ENCODE peak calls at places on chromosomes 4 and X, in ten cellular contexts. I is adrenal gland; E is mesenchymal stem cell; D is neural progenitor cell; J is naive thymus-derived CD4-positive, alpha-beta T cell; B is pancreas; A is PC-3; C is ovary; P is IMR-90; H is CD8-positive, alpha-beta T cell. S is an unnamed sample.
A peak's percentile ranks its signal among the peaks of the same experiment; 100 is the strongest.

GRCh38 chr4:143511906-143512305 is 1.6 kb upstream of the SMARCA5 start:
- DNase-seq in I (no peak), E (no peak), D (no peak), J (no peak), B (no peak), A (no peak), C (no peak), P (no peak), H (no peak), S (no peak)

GRCh38 chr4:69154021-69154420 is 57.7 kb downstream of the UGT2B7 start:
- DNase-seq in I (no peak), E (no peak), D (no peak), J (no peak), B (no peak), A (no peak), C (no peak), P (no peak), H (no peak), S (no peak)

GRCh38 chr4:98584265-98584664 is 74.1 kb downstream of the TSPAN5 start:
- DNase-seq in I (no peak), E (no peak), D (no peak), J (no peak), B (no peak), A (peak; percentile 78), C (no peak), P (peak; percentile 58), H (no peak), S (no peak)

GRCh38 chr4:87555751-87556619 is 26.8 kb upstream of the SPARCL1 start:
- DNase-seq in I (peak; percentile 62), E (peak; percentile 60), D (no peak), J (no peak), B (no peak), A (peak; percentile 89), C (no peak), P (peak; percentile 58), H (no peak), S (peak; percentile 69)

GRCh38 chrX:151722241-151722846 is 6.5 kb downstream of the FATE1 start:
- DNase-seq in I (no peak), E (no peak), D (peak; percentile 72), J (no peak), B (peak; percentile 82), A (no peak), C (no peak), P (no peak), H (no peak), S (no peak)

GRCh38 chr4:140743194-140743931 is 12.8 kb downstream of the TBC1D9 start:
- DNase-seq in I (no peak), E (peak; percentile 47), D (peak; percentile 64), J (no peak), B (no peak), A (peak; percentile 35), C (no peak), P (peak; percentile 57), H (no peak), S (no peak)

GRCh38 chr4:172809319-172809718 is 359.3 kb upstream of the GALNT7 start:
- DNase-seq in I (no peak), E (no peak), D (peak; percentile 55), J (no peak), B (no peak), A (no peak), C (no peak), P (no peak), H (no peak), S (no peak)

GRCh38 chr4:55469979-55470378 is 74.2 kb downstream of the TMEM165 start:
- DNase-seq in I (no peak), E (no peak), D (no peak), J (no peak), B (no peak), A (peak; percentile 74), C (no peak), P (no peak), H (no peak), S (no peak)

DNA sequence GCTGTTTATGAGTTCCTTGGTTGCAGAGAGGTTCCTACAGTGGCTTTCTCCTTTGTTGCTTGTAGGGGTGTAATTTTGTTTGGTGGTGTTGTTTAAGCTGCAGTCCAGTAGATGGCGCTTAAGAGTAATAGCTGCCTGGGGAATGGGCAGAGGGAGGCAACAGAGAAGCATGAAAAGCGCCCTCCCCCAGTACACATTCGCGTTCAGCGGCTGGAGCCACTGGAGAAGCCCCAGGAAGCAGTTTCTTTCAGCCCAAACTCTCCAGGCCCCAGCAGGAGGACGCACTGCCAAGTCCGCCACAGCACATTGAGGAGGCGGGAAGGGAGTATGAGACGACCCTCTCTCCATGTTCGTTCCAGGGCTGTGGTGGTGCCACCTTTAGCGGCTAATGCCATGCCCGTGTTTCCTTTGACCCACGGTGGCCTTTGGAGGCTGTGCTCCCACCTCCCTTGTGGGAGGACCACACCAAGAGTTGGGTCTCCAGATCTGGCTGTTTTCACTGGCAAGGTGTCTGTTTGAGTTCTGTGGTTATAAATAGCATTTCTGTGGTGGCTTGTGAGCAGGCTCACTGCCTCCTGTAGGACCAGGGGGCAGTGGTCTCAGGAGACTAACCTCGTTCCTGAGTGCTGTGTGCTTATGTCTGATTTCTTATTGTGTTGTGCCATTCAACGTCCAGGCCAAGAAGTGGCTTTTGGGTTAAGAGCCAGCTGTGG is 252.3 kb downstream of the ARHGAP10 start:
- DNase-seq in I (peak; percentile 29), E (peak; percentile 69), D (peak; percentile 77), J (peak; percentile 9), B (no peak), A (peak; percentile 60), C (no peak), P (peak; percentile 54), H (no peak), S (peak; percentile 41)
- H3K27ac ChIP-seq in I (no peak overlapping the region), E (no peak overlapping the region), D (no peak overlapping the region), J (no peak overlapping the region), B (no peak overlapping the region), A (no peak overlapping the region), C (no peak overlapping the region), P (no peak overlapping the region), H (no peak overlapping the region), S (no peak overlapping the region)

GRCh38 chr4:508675-509373 is 9.8 kb downstream of the PIGG start:
- DNase-seq in I (no peak), E (no peak), D (no peak), J (no peak), B (no peak), A (no peak), C (no peak), P (no peak), H (no peak), S (no peak)

GRCh38 chr4:513327-513726 is 14.3 kb downstream of the PIGG start:
- DNase-seq in I (no peak), E (no peak), D (no peak), J (no peak), B (no peak), A (no peak), C (no peak), P (no peak), H (no peak), S (no peak)

GRCh38 chr4:507745-508512 is 8.9 kb downstream of the PIGG start:
- DNase-seq in I (no peak), E (no peak), D (no peak), J (no peak), B (no peak), A (no peak), C (no peak), P (no peak), H (no peak), S (no peak)

GRCh38 chr4:504076-504475 is 5.1 kb downstream of the PIGG start:
- DNase-seq in I (no peak), E (no peak), D (no peak), J (no peak), B (no peak), A (no peak), C (no peak), P (no peak), H (no peak), S (peak; percentile 77)

DNA sequence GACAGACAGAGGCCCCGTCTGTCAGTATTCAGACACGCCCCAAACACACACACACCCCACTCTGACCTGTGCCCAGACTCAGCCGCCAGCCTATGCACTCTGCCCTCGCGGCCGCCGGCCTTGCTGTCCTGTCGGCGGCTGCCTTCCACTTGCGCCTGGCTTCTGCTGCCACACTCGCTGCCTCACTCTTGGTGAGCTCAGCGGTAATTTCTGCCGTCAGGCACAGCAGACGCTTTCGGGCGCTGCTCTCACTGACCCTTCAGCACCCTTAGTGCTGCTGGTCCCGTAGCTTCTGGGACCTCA is 10.3 kb downstream of the PIGG start:
- DNase-seq in I (no peak), E (no peak), D (no peak), J (no peak), B (no peak), A (no peak), C (no peak), P (no peak), H (no peak), S (no peak)
- H3K36me3 ChIP-seq in I (peaks cover 57% of the 10 kb centered on the region), E (peaks cover 48% of the 10 kb centered on the region), D (no peaks in the 10 kb centered on the region), J (peaks cover 68% of the 10 kb centered on the region), B (peaks cover 17% of the 10 kb centered on the region), A (peaks cover 16% of the 10 kb centered on the region), C (no peaks in the 10 kb centered on the region), P (peaks cover 43% of the 10 kb centered on the region), H (peaks cover 41% of the 10 kb centered on the region), S (peaks cover 46% of the 10 kb centered on the region)

DNA sequence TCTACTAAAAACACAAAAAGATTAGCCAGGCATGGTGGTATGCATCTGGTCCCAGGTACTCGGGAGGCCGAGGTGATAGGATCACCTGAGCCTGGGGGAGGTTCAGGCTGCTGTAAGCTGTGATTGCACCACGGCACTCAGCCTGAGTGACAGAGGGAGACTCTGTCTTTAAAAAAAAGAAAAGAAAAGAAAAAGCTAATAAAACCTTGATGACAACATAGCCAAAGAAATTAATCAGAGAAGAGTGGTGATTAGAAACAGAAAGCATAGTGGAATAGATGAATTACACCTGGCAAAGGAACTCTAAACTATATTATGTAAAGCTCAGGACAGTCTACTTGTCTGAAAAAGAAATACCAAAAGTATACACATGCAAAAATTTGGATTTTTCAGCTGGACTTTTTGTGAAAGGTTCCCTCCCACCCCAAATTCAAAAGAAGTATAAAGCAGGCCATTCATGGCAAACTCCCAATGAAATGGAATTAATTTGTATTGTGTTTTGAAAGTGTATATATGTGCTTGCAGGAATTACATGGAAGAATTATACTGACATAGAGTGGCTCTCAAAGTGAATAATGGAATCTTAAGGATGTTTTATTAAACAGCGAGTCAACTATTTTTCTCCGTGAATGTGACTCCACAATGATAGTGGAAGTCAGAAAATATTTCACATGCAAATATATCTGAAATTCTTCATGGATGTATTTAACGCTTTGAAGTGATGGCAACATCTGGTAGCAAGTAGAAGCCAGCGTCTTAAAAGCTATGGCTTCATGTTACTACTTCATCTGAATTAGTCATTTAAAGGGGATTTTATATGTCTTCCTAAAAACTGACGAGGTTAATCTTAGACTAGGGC is 22.1 kb downstream of the PLS3 start:
- DNase-seq in I (no peak), E (peak; percentile 39), D (no peak), J (no peak), B (no peak), A (peak; percentile 43), C (no peak), P (peak; percentile 69), H (no peak), S (no peak)
- H3K4me3 ChIP-seq in I (no peak overlapping the region), E (no peak overlapping the region), D (no peak overlapping the region), J (no peak overlapping the region), B (no peak overlapping the region), A (peak overlapping the region; percentile 16), C (no peak overlapping the region), P (no peak overlapping the region), H (no peak overlapping the region), S (no peak overlapping the region)

GRCh38 chrX:10636337-10636736 is 16.0 kb upstream of the MID1 start:
- DNase-seq in I (peak; percentile 32), E (peak; percentile 68), D (peak; percentile 55), J (no peak), B (no peak), A (peak; percentile 80), C (peak; percentile 26), P (peak; percentile 68), H (no peak), S (peak; percentile 49)

GRCh38 chrX:10634681-10635161 is 14.3 kb upstream of the MID1 start:
- DNase-seq in I (no peak), E (peak; percentile 83), D (no peak), J (no peak), B (no peak), A (peak; percentile 95), C (no peak), P (peak; percentile 94), H (no peak), S (peak; percentile 91)

GRCh38 chrX:10631416-10632145 is 11.2 kb upstream of the MID1 start:
- DNase-seq in I (no peak), E (no peak), D (no peak), J (no peak), B (no peak), A (peak; percentile 75), C (no peak), P (peak; percentile 54), H (no peak), S (no peak)

GRCh38 chrX:10636851-10637250 is 16.5 kb upstream of the MID1 start:
- DNase-seq in I (no peak), E (no peak), D (no peak), J (no peak), B (no peak), A (no peak), C (no peak), P (no peak), H (no peak), S (no peak)

DNA sequence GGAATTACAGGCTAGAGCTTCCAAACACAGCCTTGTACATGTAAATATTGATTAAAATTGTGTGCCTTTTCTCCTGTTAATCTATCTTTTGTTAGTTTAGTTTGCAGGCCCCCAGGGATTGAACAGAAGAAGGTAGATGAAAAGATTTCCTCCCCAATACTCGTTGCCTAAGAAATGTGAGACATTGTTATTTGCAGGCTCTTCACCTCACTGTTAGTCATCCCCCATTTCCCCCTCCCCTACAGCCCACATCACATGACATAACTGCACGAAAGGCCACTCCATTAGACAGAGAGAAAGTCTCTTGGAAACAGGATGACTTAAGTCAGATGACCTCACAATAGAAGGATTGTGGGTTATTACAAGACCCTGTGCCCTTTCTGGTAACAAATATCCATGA is 13.3 kb upstream of the MID1 start:
- DNase-seq in I (peak; percentile 63), E (peak; percentile 93), D (no peak), J (no peak), B (no peak), A (peak; percentile 90), C (peak; percentile 27), P (peak; percentile 95), H (no peak), S (peak; percentile 88)
- H3K27ac ChIP-seq in I (no peak overlapping the region), E (peak overlapping the region; percentile 71), D (no peak overlapping the region), J (no peak overlapping the region), B (no peak overlapping the region), A (peak overlapping the region; percentile 97), C (no peak overlapping the region), P (peak overlapping the region; percentile 74), H (no peak overlapping the region), S (peak overlapping the region; percentile 81)

S was measured in brain microvascular endothelial cell.